ENCODE peak calls at places on chromosomes 12 and 14, in nine cellular contexts. K is CD8-positive, alpha-beta T cell; T is OCI-LY7; L is aorta; A is mucosa of descending colon; D is MM.1S; E is BE2C; Q is IMR-90; F is endothelial cell of umbilical vein. H is an unnamed sample. For H3K4me1 and H3K9me3, the result is how much of the 10 kb centered on the place peaks cover.

GRCh38 chr12:48454675-48455074 is 17.7 kb upstream of the ANP32D start:
- DNase-seq in L (no peak), F (peak), K (no peak), T (peak), A (no peak), D (peak), E (no peak), Q (peak), H (no peak)

GRCh38 chr14:32201196-32201815 is 539 bp upstream of the RNU6-7 start:
- DNase-seq in L (peak), T (peak), K (peak), F (peak), A (peak), E (peak), Q (peak), D (peak), H (peak)

GRCh38 chr12:2514038-2514340 is 280.8 kb upstream of the FKBP4 start:
- DNase-seq in Q (no peak), L (no peak), K (no peak), E (no peak), A (no peak), T (no peak), D (no peak), F (no peak), H (no peak)

GRCh38 chr14:103194256-103195045 is 71.2 kb downstream of the TNFAIP2 start:
- DNase-seq in D (no peak), F (no peak), A (no peak), Q (peak), T (no peak), L (no peak), K (no peak), E (no peak), H (no peak)

GRCh38 chr14:57632649-57633048 is 139.0 kb upstream of the CCDC198 start:
- DNase-seq in E (no peak), K (no peak), T (no peak), L (no peak), Q (no peak), D (no peak), A (no peak), F (no peak), H (no peak)

GRCh38 chr12:116366456-116366776 is 88.9 kb upstream of the MED13L start:
- DNase-seq in F (peak), Q (no peak), K (no peak), D (no peak), A (peak), E (peak), L (no peak), T (no peak), H (no peak)

GRCh38 chr12:48197967-48198618 is 5.0 kb downstream of the OR10AD1 start:
- DNase-seq in D (peak), Q (peak), F (peak), K (peak), E (peak), T (peak), L (peak), A (peak), H (peak)

GRCh38 chr12:50677858-50678257 is 86.0 kb upstream of the ATF1 start:
- DNase-seq in Q (peak), T (no peak), D (no peak), L (no peak), F (no peak), K (no peak), A (no peak), E (no peak), H (no peak)

GRCh38 chr12:131905081-131905639 is 10.7 kb downstream of the ULK1 start:
- DNase-seq in T (no peak), L (no peak), K (no peak), F (no peak), E (no peak), A (no peak), D (no peak), Q (no peak), H (no peak)

GRCh38 chr12:19387182-19387581 is 52.1 kb upstream of the AEBP2 start:
- DNase-seq in A (peak), T (no peak), Q (peak), F (no peak), L (no peak), K (no peak), D (no peak), E (no peak), H (no peak)

GRCh38 chr12:3228587-3228986 is 151.4 kb downstream of the TSPAN9 start:
- DNase-seq in F (no peak), K (no peak), Q (no peak), L (no peak), T (no peak), A (no peak), D (no peak), E (no peak), H (no peak)

GRCh38 chr12:82955020-82955419 is 268.3 kb downstream of the TMTC2 start:
- DNase-seq in D (no peak), L (no peak), E (no peak), K (no peak), T (no peak), A (no peak), Q (no peak), F (no peak), H (no peak)

GRCh38 chr12:55935742-55936151 is 4.8 kb downstream of the DGKA start:
- DNase-seq in D (no peak), F (no peak), Q (no peak), A (no peak), T (no peak), K (no peak), E (no peak), L (no peak), H (peak)

GRCh38 chr12:105352940-105353635 is 22.6 kb downstream of the C12orf75 start:
- DNase-seq in E (no peak), L (no peak), K (no peak), A (no peak), D (no peak), Q (no peak), T (no peak), F (peak), H (no peak)

GRCh38 chr12:124713436-124714082 is 146.1 kb upstream of the NCOR2 start:
- DNase-seq in Q (peak), A (peak), T (no peak), D (peak), K (peak), E (no peak), F (peak), L (no peak), H (no peak)

DNA sequence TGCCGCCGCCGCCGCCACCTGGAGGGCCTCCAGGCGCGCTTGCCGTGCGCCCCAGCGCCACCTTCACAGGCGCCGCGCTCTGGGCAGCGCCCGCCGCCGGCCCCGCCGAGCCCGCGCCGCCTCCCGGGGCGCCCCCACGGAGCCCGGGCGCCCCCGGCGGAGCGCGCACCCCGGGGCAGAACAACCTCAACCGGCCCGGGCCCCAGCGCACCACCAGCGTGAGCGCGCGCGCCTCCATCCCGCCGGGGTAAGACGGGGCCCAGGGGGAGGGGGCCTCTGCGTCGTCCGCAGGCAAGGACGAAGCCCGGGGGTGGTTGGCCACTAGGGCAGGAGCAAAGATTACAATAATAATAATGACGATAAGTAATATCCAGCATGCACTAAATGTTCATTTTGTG is 21.3 kb downstream of the DTX1 start:
- DNase-seq in E (no peak), K (no peak), D (no peak), A (no peak), F (no peak), T (no peak), Q (no peak), L (no peak), H (no peak)
- H3K4me1 ChIP-seq in E (under half), K (under half), D (under half), A (under half), F (under half), T (half or more), Q (under half), L (under half), H (under half)

GRCh38 chr14:66464261-66464660 is 21.9 kb upstream of the CCDC196 start:
- DNase-seq in K (no peak), D (no peak), F (no peak), E (no peak), Q (no peak), A (no peak), L (no peak), T (no peak), H (no peak)
- H3K9me3 ChIP-seq in K (under half), D (under half), F (under half), E (under half), Q (under half), A (under half), L (under half), T (under half), H (under half)

DNA sequence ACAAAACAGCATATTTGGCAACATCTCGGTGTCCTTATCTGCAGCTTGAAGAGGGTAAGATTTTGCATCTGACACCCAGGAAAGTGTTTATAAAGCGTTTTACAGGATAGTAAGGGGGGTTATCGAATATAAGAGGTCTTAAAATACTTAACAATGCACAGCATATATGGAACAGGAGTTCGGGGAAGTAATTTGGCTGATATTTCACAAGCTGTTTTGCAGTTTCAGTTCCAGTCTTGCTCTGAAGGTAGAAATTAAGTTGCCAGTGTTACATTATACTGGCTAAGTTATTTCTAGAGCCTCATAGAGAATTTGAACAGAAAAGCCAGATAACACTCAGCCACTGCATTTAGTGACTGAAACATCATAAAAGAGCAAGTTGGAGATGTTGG is 941 bp upstream of the MAP4K5 start:
- DNase-seq in F (no peak), E (no peak), T (peak), L (no peak), A (no peak), K (no peak), Q (no peak), D (peak), H (no peak)
- H3K4me1 ChIP-seq in F (under half), E (under half), T (under half), L (under half), A (under half), K (under half), Q (under half), D (under half), H (under half)

GRCh38 chr12:38154096-38155019 is 162.2 kb upstream of the ALG10B start:
- DNase-seq in K (no peak), T (no peak), Q (no peak), L (no peak), A (no peak), F (no peak), E (no peak), D (no peak), H (no peak)

GRCh38 chr12:38157274-38157932 is 159.2 kb upstream of the ALG10B start:
- DNase-seq in F (no peak), A (no peak), K (no peak), L (no peak), Q (no peak), T (no peak), D (no peak), E (no peak), H (no peak)

GRCh38 chr12:38155020-38155395 is 161.6 kb upstream of the ALG10B start:
- DNase-seq in T (no peak), D (no peak), A (no peak), K (no peak), F (no peak), L (no peak), Q (no peak), E (no peak), H (no peak)

GRCh38 chr12:38156497-38157245 is 159.9 kb upstream of the ALG10B start:
- DNase-seq in D (no peak), T (no peak), E (no peak), K (no peak), L (no peak), Q (no peak), A (no peak), F (no peak), H (no peak)

DNA sequence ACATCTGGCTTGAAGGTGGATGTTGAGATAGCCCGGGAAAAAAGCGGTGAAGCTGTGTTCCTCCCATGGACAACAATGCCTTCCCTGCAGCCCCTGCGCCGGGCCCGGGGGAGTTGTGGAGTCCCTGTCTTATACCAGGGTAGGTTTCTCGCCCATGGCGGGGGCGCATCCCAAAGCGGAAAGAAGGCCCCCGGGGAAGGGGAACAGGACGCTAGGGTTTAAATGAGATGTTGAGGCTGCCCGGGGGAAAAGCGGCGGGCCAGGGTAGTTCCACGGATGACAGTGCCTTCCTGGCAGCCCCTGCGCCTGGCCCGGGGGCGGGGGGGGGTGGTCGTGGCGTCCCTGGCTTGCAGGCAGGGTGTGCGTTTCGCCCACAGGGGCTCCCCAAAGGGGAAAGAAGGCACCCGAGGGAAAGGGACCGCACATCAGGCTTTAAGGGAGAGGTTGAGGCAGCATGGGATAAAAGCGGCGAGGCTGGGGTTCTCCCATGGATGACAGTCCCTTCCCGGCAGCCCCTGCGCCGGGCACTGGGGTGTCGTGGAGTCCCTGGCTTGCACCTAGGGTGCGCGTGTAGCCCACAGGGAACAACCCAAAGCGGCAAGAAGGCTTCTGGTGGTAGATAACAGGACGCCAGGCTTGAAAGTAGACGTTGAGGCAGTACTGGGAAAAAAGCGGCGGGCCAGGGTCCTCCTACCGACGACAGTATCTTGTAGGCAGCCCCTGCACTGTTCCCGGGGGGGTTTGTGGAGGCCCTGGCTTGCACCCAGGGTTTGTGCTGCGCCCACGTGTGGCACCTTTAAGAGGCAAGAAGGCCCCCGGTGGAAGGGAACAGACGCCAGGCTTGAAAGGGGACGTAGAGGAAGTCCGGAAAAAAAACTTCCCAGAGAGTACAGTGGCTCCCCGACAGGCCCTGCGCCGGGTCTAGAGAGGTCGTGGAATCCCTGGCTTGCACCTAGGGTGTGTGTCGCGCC is 160.8 kb upstream of the ALG10B start:
- DNase-seq in Q (no peak), F (no peak), K (no peak), L (no peak), T (no peak), E (no peak), D (no peak), A (no peak), H (no peak)
- H3K9me3 ChIP-seq in Q (half or more), F (under half), K (under half), L (under half), T (under half), E (under half), D (under half), A (under half), H (under half)